ENCODE peak calls at places on chromosomes 13 and 19, in four cellular contexts. P is foreskin fibroblast; L is WTC11; A is stimulated activated CD4-positive, alpha-beta T cell treated with anti-CD3 and anti-CD28 coated beads, Interleukin-1b, Interleukin-23, amount 100 ng/mL, for 1 hour. F is an unnamed sample.

GRCh38 chr19:44635581-44636438 is 7.9 kb upstream of the PVR start:
- DNase-seq in P (peak), L (no peak), A (no peak), F (peak)

GRCh38 chr19:53659292-53659691 is 27.5 kb downstream of the DPRX start:
- DNase-seq in P (peak), L (peak), A (no peak), F (peak)

GRCh38 chr13:59424661-59425060 is 739.1 kb downstream of the DIAPH3 start:
- DNase-seq in P (peak), L (no peak), A (no peak), F (no peak)

GRCh38 chr19:48713041-48713863 is 6.3 kb downstream of the MAMSTR start:
- DNase-seq in P (peak), L (peak), A (no peak), F (no peak)

GRCh38 chr19:48511321-48511731 is 309 bp downstream of the LMTK3 start:
- DNase-seq in P (no peak), L (no peak), A (no peak), F (no peak)

GRCh38 chr13:100870898-100871297 is 196.3 kb upstream of the TMTC4 start:
- DNase-seq in P (no peak), L (no peak), A (no peak), F (no peak)

GRCh38 chr13:100394005-100394695 is 194.4 kb downstream of the GGACT start:
- DNase-seq in P (peak), L (no peak), A (no peak), F (no peak)

GRCh38 chr19:40751065-40751923 is at the start of gene SNRPA:
- DNase-seq in P (peak), L (peak), A (peak), F (peak)

GRCh38 chr19:10858204-10858828 is 10.1 kb downstream of the C19orf38 start:
- DNase-seq in P (peak), L (peak), A (no peak), F (no peak)

GRCh38 chr13:107730835-107731234 is 484.5 kb downstream of the LIG4 start:
- DNase-seq in P (no peak), L (no peak), A (no peak), F (no peak)

GRCh38 chr13:106700007-106700950 is 132.3 kb upstream of the ARGLU1 start:
- DNase-seq in P (peak), L (no peak), A (no peak), F (no peak)

F was measured in PC-9.